ENCODE peak calls at places on chromosomes 1 and 21, in six cellular contexts. Z, X, Y, G, U and S are unnamed samples.
A peak's percentile ranks its signal among the peaks of the same experiment; 100 is the strongest.

GRCh38 chr1:42931911-42932422 is 26.7 kb downstream of the SLC2A1 start:
- DNase-seq in X (no peak), Y (peak; percentile 27), Z (no peak), G (no peak), U (peak; percentile 58), S (peak; percentile 88)

GRCh38 chr1:58442114-58442513 is 104.4 kb downstream of the OMA1 start:
- DNase-seq in U (no peak), G (no peak), Y (no peak), X (no peak), Z (no peak), S (no peak)

GRCh38 chr1:246669659-246670058 is 54.5 kb upstream of the SCCPDH start:
- DNase-seq in X (no peak), G (no peak), Z (no peak), U (no peak), Y (no peak), S (no peak)

GRCh38 chr1:22330092-22330762 is 121.4 kb upstream of the ZBTB40 start:
- DNase-seq in U (no peak), G (no peak), Y (no peak), X (no peak), Z (no peak), S (no peak)

GRCh38 chr1:151128800-151129199 is 17.6 kb downstream of the SEMA6C start:
- DNase-seq in Y (no peak), U (no peak), G (no peak), Z (no peak), X (no peak), S (no peak)

GRCh38 chr1:183209533-183210158 is 23.6 kb downstream of the LAMC2 start:
- DNase-seq in U (no peak), G (no peak), Z (peak; percentile 34), Y (peak; percentile 77), X (peak; percentile 92), S (no peak)

GRCh38 chr1:18934205-18935000 is 22.1 kb downstream of the IFFO2 start:
- DNase-seq in X (no peak), U (no peak), Z (no peak), G (no peak), Y (no peak), S (no peak)

GRCh38 chr1:201916649-201917249 is 28.1 kb downstream of the SHISA4 start:
- DNase-seq in Z (peak; percentile 44), G (no peak), Y (peak; percentile 90), U (no peak), X (peak; percentile 94), S (no peak)

GRCh38 chr1:233614173-233614742 is 352 bp downstream of the KCNK1 start:
- DNase-seq in G (no peak), U (no peak), Z (peak; percentile 43), Y (peak; percentile 56), X (peak; percentile 19), S (peak; percentile 40)

GRCh38 chr1:15762546-15762945 is 4.0 kb downstream of the FBLIM1 start:
- DNase-seq in Z (no peak), Y (no peak), G (no peak), X (no peak), U (no peak), S (no peak)

GRCh38 chr1:37034301-37035013 is at the start of gene GRIK3:
- DNase-seq in U (no peak), X (no peak), Z (no peak), G (no peak), Y (no peak), S (no peak)

GRCh38 chr21:45544449-45545235 is 2.4 kb upstream of the SLC19A1 start:
- DNase-seq in X (no peak), Z (no peak), Y (no peak), U (no peak), G (no peak), S (peak; percentile 6)

GRCh38 chr1:208031932-208032320 is 121.0 kb upstream of the CD34 start:
- DNase-seq in Y (no peak), Z (no peak), X (no peak), G (no peak), U (no peak), S (no peak)

GRCh38 chr1:60809204-60809985 is 273.0 kb upstream of the NFIA start:
- DNase-seq in Z (no peak), U (no peak), G (no peak), X (peak; percentile 0), Y (no peak), S (no peak)

GRCh38 chr1:231508941-231509340 is 19.5 kb upstream of the TSNAX start:
- DNase-seq in X (no peak), Z (no peak), Y (no peak), G (no peak), U (no peak), S (no peak)

GRCh38 chr1:24413350-24414163 is at the start of gene STPG1:
- DNase-seq in Y (peak; percentile 88), G (peak; percentile 54), X (peak; percentile 77), Z (peak; percentile 64), U (peak; percentile 57), S (peak; percentile 91)

GRCh38 chr1:92125204-92125603 is 45.1 kb downstream of the BTBD8 start:
- DNase-seq in Z (no peak), X (no peak), U (no peak), Y (no peak), G (no peak), S (no peak)

GRCh38 chr1:1917995-1918900 is 831 bp downstream of the TMEM52 start:
- DNase-seq in Z (no peak), Y (no peak), U (no peak), X (no peak), G (no peak), S (no peak)

GRCh38 chr1:42325014-42325402 is 10.0 kb downstream of the FOXJ3 start:
- DNase-seq in Z (no peak), Y (no peak), U (no peak), X (no peak), G (no peak), S (no peak)

GRCh38 chr1:47412437-47412836 is 3.6 kb upstream of the FOXE3 start:
- DNase-seq in Z (no peak), X (no peak), G (no peak), U (no peak), Y (no peak), S (no peak)

GRCh38 chr1:1013922-1014617 is 773 bp downstream of the ISG15 start:
- DNase-seq in G (no peak), Z (no peak), Y (peak; percentile 53), X (peak; percentile 21), U (no peak), S (peak; percentile 49)